ENCODE peak calls at places on chromosomes 13 and 19, in seven cellular contexts. L is neuronal stem cell; O is CD8-positive, alpha-beta memory T cell; K is cardiac muscle cell; G is breast epithelium; Z is CD4-positive, alpha-beta T cell; E is left lung. T is an unnamed sample.

GRCh38 chr13:113730145-113730750 is 28.8 kb upstream of the TMEM255B start:
- DNase-seq in L (no peak), O (peak; percentile 33), K (no peak), G (no peak), Z (no peak), E (peak; percentile 67), T (no peak)

GRCh38 chr13:45191874-45192273 is 9.0 kb downstream of the KCTD4 start:
- DNase-seq in L (no peak), O (no peak), K (no peak), G (no peak), Z (no peak), E (no peak), T (no peak)

GRCh38 chr13:67014399-67014798 is 215.7 kb downstream of the PCDH9 start:
- DNase-seq in L (no peak), O (no peak), K (no peak), G (no peak), Z (no peak), E (no peak), T (no peak)

GRCh38 chr13:65057986-65058385 is 2172.2 kb downstream of the PCDH9 start:
- DNase-seq in L (no peak), O (no peak), K (no peak), G (no peak), Z (no peak), E (no peak), T (no peak)

GRCh38 chr13:94248454-94249233 is 230.8 kb downstream of the DCT start:
- DNase-seq in L (no peak), O (no peak), K (no peak), G (no peak), Z (no peak), E (no peak), T (no peak)

GRCh38 chr13:102708211-102708610 is 13.4 kb upstream of the METTL21C start:
- DNase-seq in L (no peak), O (no peak), K (no peak), G (no peak), Z (no peak), E (no peak), T (no peak)

GRCh38 chr13:51698352-51698751 is 105.6 kb downstream of the DHRS12 start:
- DNase-seq in L (no peak), O (no peak), K (no peak), G (no peak), Z (no peak), E (no peak), T (peak; percentile 9)

GRCh38 chr19:49913720-49914119 is 15.3 kb upstream of the ATF5 start:
- DNase-seq in L (no peak), O (no peak), K (no peak), G (no peak), Z (no peak), E (no peak), T (no peak)

GRCh38 chr19:17748884-17749638 is 2.2 kb upstream of the FCHO1 start:
- DNase-seq in L (no peak), O (no peak), K (no peak), G (no peak), Z (no peak), E (no peak), T (no peak)

GRCh38 chr19:8610928-8611284 is 391 bp upstream of the ADAMTS10 start:
- DNase-seq in L (no peak), O (no peak), K (no peak), G (no peak), Z (no peak), E (no peak), T (no peak)

GRCh38 chr13:59890064-59890463 is 273.7 kb downstream of the DIAPH3 start:
- DNase-seq in L (no peak), O (no peak), K (no peak), G (no peak), Z (no peak), E (no peak), T (no peak)

GRCh38 chr13:53160211-53160610 is 131.6 kb downstream of the OLFM4 start:
- DNase-seq in L (no peak), O (no peak), K (no peak), G (no peak), Z (no peak), E (no peak), T (no peak)

GRCh38 chr13:109790951-109791605 is 4.7 kb upstream of the IRS2 start:
- DNase-seq in L (no peak), O (no peak), K (peak; percentile 52), G (no peak), Z (peak; percentile 27), E (no peak), T (peak; percentile 41)

GRCh38 chr19:16969127-16969526 is 57.5 kb downstream of the CPAMD8 start:
- DNase-seq in L (no peak), O (no peak), K (no peak), G (peak; percentile 9), Z (no peak), E (no peak), T (peak; percentile 75)

GRCh38 chr13:88074794-88075509 is 403.8 kb downstream of the SLITRK5 start:
- DNase-seq in L (no peak), O (no peak), K (no peak), G (no peak), Z (no peak), E (no peak), T (no peak)

GRCh38 chr13:102933076-102933922 is 87.5 kb downstream of the ERCC5 start:
- DNase-seq in L (no peak), O (no peak), K (no peak), G (no peak), Z (no peak), E (no peak), T (no peak)

GRCh38 chr19:35913589-35913988 is 5.5 kb upstream of the TYROBP start:
- DNase-seq in L (no peak), O (no peak), K (no peak), G (no peak), Z (no peak), E (no peak), T (peak; percentile 40)

GRCh38 chr19:41870401-41870873 is 6.6 kb upstream of the CD79A start:
- DNase-seq in L (no peak), O (no peak), K (no peak), G (no peak), Z (no peak), E (no peak), T (no peak)

GRCh38 chr13:101018720-101019119 is 344.1 kb upstream of the TMTC4 start:
- DNase-seq in L (no peak), O (no peak), K (no peak), G (no peak), Z (no peak), E (no peak), T (no peak)

GRCh38 chr19:54952591-54953344 is 5.4 kb upstream of the NLRP7 start:
- DNase-seq in L (peak; percentile 33), O (no peak), K (no peak), G (no peak), Z (no peak), E (no peak), T (no peak)

DNA sequence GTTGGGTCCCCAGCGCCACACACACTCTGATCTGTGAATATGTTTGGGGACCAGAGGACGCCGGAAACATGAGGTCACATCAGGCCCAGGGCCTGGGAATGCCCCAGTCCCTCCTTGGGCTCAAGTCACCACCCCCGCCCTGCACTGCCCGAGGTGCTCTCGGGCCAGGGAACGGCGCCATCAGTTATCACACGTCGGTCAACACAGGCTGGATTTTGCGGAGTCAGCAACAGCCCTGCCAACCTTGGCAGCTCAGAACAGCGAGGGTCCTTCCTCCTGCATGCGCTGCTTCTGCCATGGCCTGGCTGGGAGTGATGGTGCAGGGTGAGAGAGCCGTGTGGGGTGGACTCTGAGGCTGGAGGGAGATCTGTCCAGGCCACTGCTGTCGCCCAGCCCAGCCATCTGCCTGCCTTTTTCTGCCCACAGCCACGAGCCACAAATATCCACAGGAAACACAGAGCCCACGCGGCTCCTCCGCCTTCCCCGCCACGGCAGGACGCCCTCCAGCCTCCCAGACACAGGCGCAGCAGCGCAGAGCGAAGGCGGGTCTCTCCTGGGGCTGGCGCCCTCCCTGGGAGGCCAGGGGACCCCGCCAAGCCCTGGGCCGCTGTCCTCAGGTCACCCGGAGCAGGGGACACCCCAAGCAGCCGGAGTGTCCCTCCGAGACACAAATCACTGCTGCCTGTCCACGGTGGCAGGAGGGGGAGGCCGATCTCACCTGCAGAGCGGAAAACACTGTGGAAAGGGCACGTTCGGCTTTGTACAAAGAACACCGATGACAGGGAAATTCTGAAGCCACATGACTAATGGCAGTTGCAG is 31.6 kb upstream of the CACTIN start:
- DNase-seq in L (no peak), O (no peak), K (no peak), G (peak; percentile 73), Z (no peak), E (no peak), T (no peak)
- H3K27ac ChIP-seq in L (no peak overlapping the region), O (no peak overlapping the region), K (no peak overlapping the region), G (no peak overlapping the region), Z (no peak overlapping the region), E (no peak overlapping the region), T (no peak overlapping the region)

DNA sequence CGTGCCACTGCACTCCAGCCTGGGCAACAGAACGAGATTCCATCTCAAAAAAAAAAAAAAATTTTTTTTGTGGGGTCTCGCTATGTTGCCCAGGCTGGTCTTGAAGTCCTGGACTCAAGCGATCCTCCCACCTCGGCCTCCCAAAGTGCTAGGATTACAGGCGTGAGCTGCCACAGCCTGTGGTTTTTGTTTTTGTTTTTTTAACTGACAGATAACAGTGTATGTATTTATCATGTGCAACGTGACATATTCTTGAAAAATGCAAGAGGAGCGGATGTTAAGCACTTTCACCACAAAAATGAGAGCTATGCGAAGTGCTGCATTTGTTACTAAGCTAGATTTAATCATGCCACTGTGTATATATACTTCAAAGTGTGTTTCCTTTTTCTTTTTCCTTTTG is 49.0 kb downstream of the ARHGEF18 start:
- DNase-seq in L (no peak), O (no peak), K (no peak), G (no peak), Z (no peak), E (no peak), T (no peak)
- H3K27ac ChIP-seq in L (no peak overlapping the region), O (no peak overlapping the region), K (no peak overlapping the region), G (no peak overlapping the region), Z (peak overlapping the region; percentile 41), E (peak overlapping the region; percentile 53), T (no peak overlapping the region)

DNA sequence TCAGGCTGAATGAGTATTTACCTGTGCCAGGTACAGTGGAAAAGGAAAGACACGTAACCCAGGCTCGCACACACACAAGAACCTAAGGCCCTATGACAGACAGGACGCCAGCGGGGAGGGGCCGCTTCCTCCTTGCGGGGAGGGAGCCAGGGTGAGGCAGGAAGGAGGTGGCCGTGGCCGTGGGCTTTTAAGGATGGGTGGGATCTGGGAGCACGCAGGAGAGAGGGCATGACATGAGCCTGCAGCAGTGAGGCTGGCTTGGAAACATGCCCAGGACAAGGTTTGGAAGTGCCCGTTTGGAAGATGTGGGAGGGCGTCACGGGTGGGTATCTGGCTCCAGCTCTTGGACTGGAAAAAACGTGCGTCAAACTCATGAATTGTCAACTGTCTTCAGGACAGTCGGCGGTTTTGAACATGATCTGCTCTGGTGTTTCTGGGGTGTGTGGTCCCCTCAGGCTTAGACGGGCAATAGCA is 20.1 kb downstream of the SH3GL1 start:
- DNase-seq in L (no peak), O (peak; percentile 72), K (no peak), G (no peak), Z (peak; percentile 68), E (peak; percentile 93), T (peak; percentile 66)
- H3K27ac ChIP-seq in L (no peak overlapping the region), O (peak overlapping the region; percentile 40), K (no peak overlapping the region), G (peak overlapping the region; percentile 80), Z (peak overlapping the region; percentile 71), E (peak overlapping the region; percentile 49), T (no peak overlapping the region)

GRCh38 chr13:78787189-78787588 is 128.2 kb upstream of the OBI1 start:
- DNase-seq in L (no peak), O (no peak), K (no peak), G (no peak), Z (no peak), E (peak; percentile 34), T (no peak)
- H3K27ac ChIP-seq in L (no peak overlapping the region), O (no peak overlapping the region), K (no peak overlapping the region), G (no peak overlapping the region), Z (no peak overlapping the region), E (no peak overlapping the region), T (no peak overlapping the region)

GRCh38 chr19:15259900-15260299 is 27.7 kb upstream of the EPHX3 start:
- DNase-seq in L (no peak), O (no peak), K (no peak), G (no peak), Z (no peak), E (peak; percentile 45), T (no peak)
- H3K27ac ChIP-seq in L (no peak overlapping the region), O (no peak overlapping the region), K (no peak overlapping the region), G (peak overlapping the region; percentile 28), Z (no peak overlapping the region), E (no peak overlapping the region), T (no peak overlapping the region)

T was measured in Karpas-422.